ENCODE peak calls at places on chromosome 1, in five cellular contexts. Y is left lung, O is amniotic stem cell, W is BE2C, C is sigmoid colon. A is an unnamed sample.

GRCh38 chr1:81689531-81689941 is 111.2 kb upstream of the ADGRL2 start:
- DNase-seq in C (no peak), O (peak; percentile 56), W (no peak), Y (no peak), A (no peak)

GRCh38 chr1:70220015-70220414 is 1.2 kb upstream of the SRSF11 start:
- DNase-seq in Y (no peak), O (no peak), W (no peak), C (no peak), A (no peak)

GRCh38 chr1:18511469-18511997 is 30.8 kb downstream of the KLHDC7A start:
- DNase-seq in O (no peak), W (no peak), Y (no peak), C (no peak), A (no peak)

GRCh38 chr1:39189592-39190041 is 14.9 kb upstream of the MACF1 start:
- DNase-seq in Y (no peak), W (no peak), C (no peak), O (peak; percentile 41), A (no peak)

GRCh38 chr1:235513495-235514366 is 9.5 kb upstream of the B3GALNT2 start:
- DNase-seq in Y (no peak), O (no peak), W (peak; percentile 60), C (no peak), A (peak; percentile 70)

GRCh38 chr1:53959664-53960250 is 13.6 kb downstream of the LRRC42 start:
- DNase-seq in O (no peak), Y (no peak), C (no peak), W (no peak), A (no peak)

GRCh38 chr1:96660503-96660902 is 61.1 kb upstream of the PTBP2 start:
- DNase-seq in W (no peak), O (peak; percentile 24), Y (no peak), C (no peak), A (no peak)

GRCh38 chr1:47809301-47810084 is 187.7 kb downstream of the TRABD2B start:
- DNase-seq in Y (no peak), O (no peak), C (no peak), W (no peak), A (no peak)

GRCh38 chr1:186785503-186785902 is 43.2 kb upstream of the PLA2G4A start:
- DNase-seq in C (no peak), O (no peak), W (no peak), Y (no peak), A (no peak)

GRCh38 chr1:237864338-237865244 is 26.1 kb downstream of the ZP4 start:
- DNase-seq in O (no peak), Y (peak; percentile 86), C (peak; percentile 67), W (peak; percentile 79), A (peak; percentile 82)